ENCODE peak calls at places on chromosomes 5 and 9, in four cellular contexts. One of them, this sample, is unnamed.

GRCh38 chr9:133290751-133291302 is 15.8 kb upstream of the ABO start:
- DNase-seq in HepG2: no peak
- DNase-seq in K562: peak
- DNase-seq in H1: no peak
- DNase-seq in this sample: no peak

GRCh38 chr9:127767909-127768331 is 10.5 kb downstream of the SH2D3C start:
- DNase-seq in HepG2: no peak
- DNase-seq in K562: no peak
- DNase-seq in H1: no peak
- DNase-seq in this sample: no peak

GRCh38 chr9:132502480-132502879 is 79.9 kb upstream of the BARHL1 start:
- DNase-seq in HepG2: no peak
- DNase-seq in K562: no peak
- DNase-seq in H1: no peak
- DNase-seq in this sample: no peak

GRCh38 chr9:134324359-134325095 is 1.7 kb upstream of the RXRA start:
- DNase-seq in HepG2: no peak
- DNase-seq in K562: peak
- DNase-seq in H1: no peak
- DNase-seq in this sample: no peak

GRCh38 chr5:171724771-171725609 is 60.6 kb upstream of the SMIM23 start:
- DNase-seq in HepG2: no peak
- DNase-seq in K562: no peak
- DNase-seq in H1: peak
- DNase-seq in this sample: no peak

GRCh38 chr9:120555884-120556283 is 24.1 kb downstream of the CDK5RAP2 start:
- DNase-seq in HepG2: no peak
- DNase-seq in K562: no peak
- DNase-seq in H1: no peak
- DNase-seq in this sample: no peak

GRCh38 chr5:118793091-118793490 is 195.3 kb downstream of the DTWD2 start:
- DNase-seq in HepG2: no peak
- DNase-seq in K562: no peak
- DNase-seq in H1: no peak
- DNase-seq in this sample: no peak

GRCh38 chr5:65332591-65332990 is 149.1 kb downstream of the ADAMTS6 start:
- DNase-seq in HepG2: peak
- DNase-seq in K562: no peak
- DNase-seq in H1: no peak
- DNase-seq in this sample: no peak

GRCh38 chr5:175012267-175012666 is 287.9 kb downstream of the MSX2 start:
- DNase-seq in HepG2: no peak
- DNase-seq in K562: no peak
- DNase-seq in H1: no peak
- DNase-seq in this sample: no peak

GRCh38 chr9:13278368-13279246 is 885 bp downstream of the MPDZ start:
- DNase-seq in HepG2: peak
- DNase-seq in K562: peak
- DNase-seq in H1: peak
- DNase-seq in this sample: no peak

GRCh38 chr5:32767948-32768427 is 56.9 kb downstream of the NPR3 start:
- DNase-seq in HepG2: peak
- DNase-seq in K562: peak
- DNase-seq in H1: no peak
- DNase-seq in this sample: peak

GRCh38 chr5:141647851-141648250 is 3.4 kb downstream of the FCHSD1 start:
- DNase-seq in HepG2: no peak
- DNase-seq in K562: no peak
- DNase-seq in H1: no peak
- DNase-seq in this sample: no peak

GRCh38 chr5:179534431-179534830 is 15.9 kb upstream of the RUFY1 start:
- DNase-seq in HepG2: peak
- DNase-seq in K562: no peak
- DNase-seq in H1: no peak
- DNase-seq in this sample: no peak

GRCh38 chr5:124700930-124701458 is 45.4 kb downstream of the ZNF608 start:
- DNase-seq in HepG2: no peak
- DNase-seq in K562: no peak
- DNase-seq in H1: no peak
- DNase-seq in this sample: no peak

DNA sequence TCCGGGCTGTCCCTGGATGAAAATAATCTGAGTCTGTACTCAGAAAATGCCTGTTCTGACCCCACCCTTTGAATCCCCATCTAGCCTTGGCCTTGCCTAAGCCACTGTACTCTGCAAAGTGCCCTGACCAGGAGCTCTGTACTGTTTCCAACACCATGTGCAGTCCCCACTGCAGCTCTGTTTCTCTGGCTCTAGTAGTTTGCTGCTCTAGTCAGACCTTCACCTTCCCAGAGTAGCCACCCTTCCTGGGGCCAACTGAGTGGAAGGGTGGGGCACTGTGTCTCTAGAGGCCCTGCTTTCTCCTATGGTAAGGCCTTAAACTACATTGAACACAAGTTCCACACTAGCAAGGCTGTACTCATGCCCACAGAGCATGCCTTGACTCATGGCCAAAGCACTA is 31.9 kb downstream of the P4HA2 start:
- DNase-seq in HepG2: no peak
- DNase-seq in K562: no peak
- DNase-seq in H1: peak
- DNase-seq in this sample: no peak
- TF ChIP-seq RAD21 in HepG2: no peak
- TF ChIP-seq RAD21 in K562: no peak
- TF ChIP-seq RAD21 in H1: no peak
- TF ChIP-seq RAD21 in this sample: no peak

DNA sequence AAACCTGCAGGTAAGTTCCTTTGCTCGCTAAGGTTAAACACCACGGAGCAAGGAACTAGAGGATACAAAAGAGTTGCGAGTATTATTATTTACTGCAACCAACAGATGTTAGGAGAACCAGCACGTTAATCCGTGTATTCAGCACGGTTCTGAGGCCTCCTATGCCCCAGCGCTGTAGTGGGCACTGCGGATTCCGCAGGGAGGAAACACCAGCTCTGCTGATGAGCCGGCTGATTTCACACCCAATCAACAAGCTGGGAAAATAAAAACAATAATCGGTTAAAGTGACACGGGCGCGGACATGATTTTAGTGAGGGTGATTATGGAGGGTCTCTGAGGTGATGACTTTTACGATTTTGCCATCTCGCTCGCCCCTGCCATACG is 689 bp upstream of the PRELID2 start:
- DNase-seq in HepG2: no peak
- DNase-seq in K562: no peak
- DNase-seq in H1: no peak
- DNase-seq in this sample: no peak
- H3K9ac ChIP-seq in HepG2: peak
- H3K9ac ChIP-seq in K562: peak
- H3K9ac ChIP-seq in H1: peak
- H3K9ac ChIP-seq in this sample: peak

DNA sequence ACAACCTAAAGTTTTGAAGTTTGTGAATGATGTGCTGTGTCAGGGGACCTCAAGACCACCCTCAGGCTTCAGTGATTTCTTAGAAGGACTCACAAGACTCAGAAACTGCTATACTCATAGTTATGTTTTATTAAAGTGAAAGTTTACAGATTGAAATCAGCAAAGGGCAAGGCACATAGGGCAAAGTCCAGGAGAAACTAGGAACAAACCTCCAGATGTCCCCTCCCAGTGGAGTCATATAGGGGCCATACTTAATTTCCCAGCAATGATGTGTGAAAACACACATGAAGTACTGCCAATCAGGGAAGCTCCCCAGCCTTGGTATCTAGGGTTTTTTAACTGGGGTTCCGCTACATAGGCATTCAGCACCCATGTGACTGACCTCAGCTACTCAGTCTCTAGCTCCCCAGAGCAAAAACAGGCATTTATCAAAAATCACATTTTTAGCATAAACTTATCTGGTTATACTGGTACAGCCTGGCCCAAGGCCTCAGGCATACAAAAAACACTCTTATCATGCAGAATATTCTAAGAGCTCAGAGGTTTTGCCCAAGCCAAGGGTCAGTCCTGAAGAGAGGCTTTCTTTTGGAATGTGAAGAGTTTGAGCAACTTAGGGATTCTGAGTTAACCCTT is 74.7 kb upstream of the ANKRD55 start:
- DNase-seq in HepG2: peak
- DNase-seq in K562: no peak
- DNase-seq in H1: no peak
- DNase-seq in this sample: no peak
- TF ChIP-seq YY1 in HepG2: no peak
- TF ChIP-seq YY1 in K562: no peak
- TF ChIP-seq YY1 in H1: no peak
- TF ChIP-seq YY1 in this sample: no peak

GRCh38 chr5:177510567-177511053 is 984 bp upstream of the DOK3 start:
- DNase-seq in HepG2: no peak
- DNase-seq in K562: no peak
- DNase-seq in H1: no peak
- DNase-seq in this sample: no peak
- TF ChIP-seq RAD21 in HepG2: no peak
- TF ChIP-seq RAD21 in K562: no peak
- TF ChIP-seq RAD21 in H1: no peak
- TF ChIP-seq RAD21 in this sample: no peak

GRCh38 chr9:20044686-20045085 is 255.8 kb upstream of the SLC24A2 start:
- DNase-seq in HepG2: no peak
- DNase-seq in K562: no peak
- DNase-seq in H1: no peak
- DNase-seq in this sample: no peak
- H3K9ac ChIP-seq in HepG2: no peak
- H3K9ac ChIP-seq in K562: no peak
- H3K9ac ChIP-seq in H1: no peak
- H3K9ac ChIP-seq in this sample: no peak

DNA sequence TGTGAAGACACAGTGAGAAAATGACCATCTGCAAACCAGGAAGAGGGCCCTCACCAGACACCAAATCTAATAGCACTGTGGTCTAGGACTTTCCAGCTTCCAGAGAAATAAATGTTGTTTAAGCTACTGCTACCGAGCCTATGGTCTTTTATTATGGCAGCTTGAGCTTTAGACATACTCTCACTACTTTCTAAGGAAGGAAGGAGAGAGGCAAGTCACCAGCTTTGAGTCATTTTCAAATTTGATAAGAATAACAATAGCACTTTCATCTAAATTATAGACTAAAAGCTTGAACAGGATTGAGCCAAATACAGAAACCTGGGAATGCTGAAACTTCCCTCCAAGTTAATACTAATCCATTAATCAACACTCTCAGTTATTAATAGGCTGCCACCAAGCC is 64.4 kb downstream of the PLPPR1 start:
- DNase-seq in HepG2: no peak
- DNase-seq in K562: no peak
- DNase-seq in H1: no peak
- DNase-seq in this sample: no peak
- TF ChIP-seq YY1 in HepG2: no peak
- TF ChIP-seq YY1 in K562: no peak
- TF ChIP-seq YY1 in H1: no peak
- TF ChIP-seq YY1 in this sample: no peak

GRCh38 chr5:180784497-180785097 is 18.0 kb downstream of the MGAT1 start:
- DNase-seq in HepG2: peak
- DNase-seq in K562: peak
- DNase-seq in H1: peak
- DNase-seq in this sample: peak
- TF ChIP-seq RAD21 in HepG2: peak
- TF ChIP-seq RAD21 in K562: peak
- TF ChIP-seq RAD21 in H1: peak
- TF ChIP-seq RAD21 in this sample: peak

GRCh38 chr9:35822926-35823325 is 5.6 kb downstream of the FAM221B start:
- DNase-seq in HepG2: no peak
- DNase-seq in K562: no peak
- DNase-seq in H1: no peak
- DNase-seq in this sample: no peak
- H3K9ac ChIP-seq in HepG2: no peak
- H3K9ac ChIP-seq in K562: no peak
- H3K9ac ChIP-seq in H1: no peak
- H3K9ac ChIP-seq in this sample: no peak

GRCh38 chr5:115150512-115150911 is 19.2 kb downstream of the TRIM36 start:
- DNase-seq in HepG2: no peak
- DNase-seq in K562: no peak
- DNase-seq in H1: no peak
- DNase-seq in this sample: no peak

GRCh38 chr5:115151208-115151805 is 18.4 kb downstream of the TRIM36 start:
- DNase-seq in HepG2: no peak
- DNase-seq in K562: no peak
- DNase-seq in H1: no peak
- DNase-seq in this sample: no peak

GRCh38 chr5:115147052-115147451 is 22.7 kb downstream of the TRIM36 start:
- DNase-seq in HepG2: no peak
- DNase-seq in K562: no peak
- DNase-seq in H1: no peak
- DNase-seq in this sample: no peak
- TF ChIP-seq YY1 in HepG2: no peak
- TF ChIP-seq YY1 in K562: no peak
- TF ChIP-seq YY1 in H1: no peak
- TF ChIP-seq YY1 in this sample: no peak

DNA sequence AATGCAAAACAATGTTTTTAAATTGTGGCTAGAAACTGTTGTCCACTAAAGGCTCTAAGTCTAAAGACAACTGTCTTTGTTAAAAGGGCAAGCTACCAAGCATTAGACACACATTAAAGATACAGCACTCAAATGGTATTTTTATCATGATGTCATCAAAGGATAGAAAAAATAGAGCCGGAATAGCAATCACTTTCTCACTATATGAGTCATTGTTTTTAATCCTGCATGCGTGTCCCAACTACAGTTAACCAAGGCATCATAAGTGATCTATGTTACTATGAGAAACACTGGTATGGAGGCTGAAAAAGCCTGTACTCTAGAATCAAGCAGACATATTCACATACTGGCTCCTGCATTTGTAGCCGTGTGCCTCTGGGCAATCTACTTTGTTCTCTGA is 1.9 kb upstream of the PJA2 start:
- DNase-seq in HepG2: no peak
- DNase-seq in K562: peak
- DNase-seq in H1: no peak
- DNase-seq in this sample: peak
- TF ChIP-seq RAD21 in HepG2: no peak
- TF ChIP-seq RAD21 in K562: no peak
- TF ChIP-seq RAD21 in H1: no peak
- TF ChIP-seq RAD21 in this sample: no peak

This sample was measured in HCT116.